ENCODE peak calls at places on chromosomes 16 and 17, in nine cellular contexts. L, S, V, E, F, P, Y, A and C are unnamed samples.
A peak's percentile ranks its signal among the peaks of the same experiment; 100 is the strongest.

GRCh38 chr17:41544497-41544896 is 16.4 kb upstream of the KRT19 start:
- DNase-seq in L (no peak), S (no peak), V (no peak), E (no peak), F (peak; percentile 58), P (peak; percentile 70), Y (no peak), A (no peak), C (no peak)

GRCh38 chr17:8186787-8187516 is 3.0 kb downstream of the BORCS6 start:
- DNase-seq in L (peak; percentile 91), S (peak; percentile 89), V (peak; percentile 99), E (peak; percentile 83), F (peak; percentile 94), P (peak; percentile 99), Y (peak; percentile 68), A (peak; percentile 93), C (peak; percentile 66)

GRCh38 chr16:58098207-58099096 is 30.7 kb downstream of the CFAP20 start:
- DNase-seq in L (no peak), S (no peak), V (no peak), E (no peak), F (peak; percentile 73), P (peak; percentile 35), Y (no peak), A (peak; percentile 97), C (no peak)

GRCh38 chr16:54171855-54172537 is 114.6 kb downstream of the IRX3 start:
- DNase-seq in L (no peak), S (no peak), V (no peak), E (no peak), F (peak; percentile 12), P (peak; percentile 18), Y (no peak), A (peak; percentile 37), C (no peak)

GRCh38 chr17:4768281-4768680 is 3.4 kb upstream of the TM4SF5 start:
- DNase-seq in L (no peak), S (no peak), V (no peak), E (no peak), F (no peak), P (no peak), Y (no peak), A (no peak), C (no peak)

GRCh38 chr17:82492647-82493516 is 26.6 kb upstream of the FOXK2 start:
- DNase-seq in L (no peak), S (no peak), V (no peak), E (no peak), F (peak; percentile 58), P (no peak), Y (no peak), A (peak; percentile 90), C (no peak)

GRCh38 chr17:41659813-41660212 is 28.9 kb upstream of the EIF1 start:
- DNase-seq in L (no peak), S (no peak), V (no peak), E (no peak), F (no peak), P (no peak), Y (no peak), A (no peak), C (no peak)

GRCh38 chr16:79806757-79807156 is 206.2 kb upstream of the MAF start:
- DNase-seq in L (no peak), S (no peak), V (no peak), E (no peak), F (no peak), P (no peak), Y (no peak), A (no peak), C (no peak)

GRCh38 chr16:80100846-80101451 is 439.8 kb upstream of the DYNLRB2 start:
- DNase-seq in L (no peak), S (no peak), V (no peak), E (no peak), F (no peak), P (no peak), Y (no peak), A (no peak), C (no peak)

GRCh38 chr17:61482467-61482866 is 30.2 kb downstream of the TBX4 start:
- DNase-seq in L (no peak), S (no peak), V (no peak), E (no peak), F (no peak), P (no peak), Y (no peak), A (peak; percentile 36), C (no peak)

GRCh38 chr16:29745853-29746345 is at the start of gene C16orf54:
- DNase-seq in L (peak; percentile 85), S (no peak), V (peak; percentile 80), E (peak; percentile 80), F (no peak), P (no peak), Y (no peak), A (no peak), C (no peak)

GRCh38 chr16:49937886-49938285 is 82.0 kb upstream of the ZNF423 start:
- DNase-seq in L (no peak), S (no peak), V (no peak), E (no peak), F (no peak), P (no peak), Y (no peak), A (no peak), C (no peak)

GRCh38 chr17:39792523-39793221 is 54.9 kb downstream of the GRB7 start:
- DNase-seq in L (no peak), S (no peak), V (no peak), E (no peak), F (no peak), P (no peak), Y (no peak), A (no peak), C (no peak)

GRCh38 chr17:26818736-26819135 is 475.2 kb upstream of the WSB1 start:
- DNase-seq in L (no peak), S (no peak), V (no peak), E (no peak), F (peak; percentile 10), P (no peak), Y (no peak), A (no peak), C (no peak)

GRCh38 chr17:12928736-12929135 is 89.1 kb downstream of the ELAC2 start:
- DNase-seq in L (no peak), S (no peak), V (no peak), E (no peak), F (no peak), P (peak; percentile 32), Y (no peak), A (peak; percentile 18), C (no peak)

GRCh38 chr17:40180694-40181093 is 3.4 kb downstream of the RAPGEFL1 start:
- DNase-seq in L (no peak), S (no peak), V (no peak), E (no peak), F (no peak), P (no peak), Y (no peak), A (no peak), C (no peak)

GRCh38 chr16:35561346-35561745 is 2101.9 kb downstream of the TP53TG3F start:
- DNase-seq in L (no peak), S (no peak), V (no peak), E (no peak), F (no peak), P (no peak), Y (no peak), A (no peak), C (no peak)

GRCh38 chr16:53904533-53904932 is 200.6 kb downstream of the FTO start:
- DNase-seq in L (no peak), S (no peak), V (no peak), E (no peak), F (no peak), P (no peak), Y (no peak), A (no peak), C (no peak)

GRCh38 chr16:22424161-22424937 is 49.9 kb upstream of the CDR2 start:
- DNase-seq in L (no peak), S (no peak), V (no peak), E (no peak), F (peak; percentile 71), P (no peak), Y (no peak), A (peak; percentile 98), C (no peak)

GRCh38 chr16:78982344-78982743 is 618.2 kb downstream of the MAF start:
- DNase-seq in L (no peak), S (no peak), V (no peak), E (no peak), F (no peak), P (no peak), Y (no peak), A (no peak), C (no peak)

GRCh38 chr16:55257971-55258613 is 65.9 kb upstream of the IRX6 start:
- DNase-seq in L (peak; percentile 63), S (no peak), V (peak; percentile 34), E (no peak), F (peak; percentile 46), P (peak; percentile 81), Y (peak; percentile 70), A (peak; percentile 64), C (no peak)

GRCh38 chr17:80477647-80478478 is 1.5 kb upstream of the NPTX1 start:
- DNase-seq in L (no peak), S (peak; percentile 68), V (no peak), E (peak; percentile 32), F (peak; percentile 85), P (peak; percentile 60), Y (peak; percentile 56), A (peak; percentile 34), C (no peak)

GRCh38 chr16:81237282-81237681 is 1.2 kb upstream of the BCO1 start:
- DNase-seq in L (no peak), S (no peak), V (no peak), E (no peak), F (peak; percentile 14), P (no peak), Y (no peak), A (peak; percentile 81), C (no peak)

GRCh38 chr17:73292031-73292531 is 19.7 kb downstream of the CDC42EP4 start:
- DNase-seq in L (no peak), S (no peak), V (no peak), E (no peak), F (peak; percentile 88), P (no peak), Y (no peak), A (peak; percentile 97), C (no peak)

GRCh38 chr17:73516356-73516755 is 127.9 kb downstream of the SDK2 start:
- DNase-seq in L (no peak), S (no peak), V (no peak), E (no peak), F (no peak), P (no peak), Y (no peak), A (no peak), C (no peak)

GRCh38 chr17:42846594-42847280 is 2.4 kb downstream of the AOC2 start:
- DNase-seq in L (no peak), S (no peak), V (no peak), E (no peak), F (peak; percentile 76), P (no peak), Y (no peak), A (no peak), C (no peak)

GRCh38 chr17:75876190-75876937 is 2.0 kb downstream of the TRIM47 start:
- DNase-seq in L (peak; percentile 78), S (peak; percentile 80), V (no peak), E (peak; percentile 50), F (no peak), P (peak; percentile 77), Y (no peak), A (no peak), C (peak; percentile 59)

GRCh38 chr17:71668807-71669206 is 452.0 kb upstream of the SOX9 start:
- DNase-seq in L (no peak), S (no peak), V (no peak), E (no peak), F (no peak), P (no peak), Y (no peak), A (no peak), C (no peak)

GRCh38 chr17:4004517-4005295 is 40.5 kb upstream of the ATP2A3 start:
- DNase-seq in L (peak; percentile 62), S (no peak), V (peak; percentile 33), E (peak; percentile 77), F (peak; percentile 58), P (peak; percentile 90), Y (peak; percentile 93), A (no peak), C (no peak)

GRCh38 chr16:89156740-89157645 is 14.6 kb upstream of the CDH15 start:
- DNase-seq in L (no peak), S (no peak), V (no peak), E (no peak), F (no peak), P (no peak), Y (no peak), A (no peak), C (no peak)